ENCODE peak calls at places on chromosome 10, in eight cellular contexts. A is OCI-LY7, C is IMR-90, V is mesothelial cell of epicardium, S is MCF 10A, M is body of pancreas, I is epithelial cell of esophagus, O is GM20000. Z is an unnamed sample.

GRCh38 chr10:1063232-1063862 is 7.2 kb downstream of the WDR37 start:
- DNase-seq in M (no peak), A (no peak), C (no peak), S (no peak), V (no peak), I (no peak), O (no peak), Z (no peak)

GRCh38 chr10:130301026-130301892 is 165.1 kb downstream of the GLRX3 start:
- DNase-seq in O (no peak), C (no peak), M (peak), V (no peak), I (peak), S (no peak), A (no peak), Z (no peak)

GRCh38 chr10:65235266-65235665 is 1690.6 kb upstream of the LRRTM3 start:
- DNase-seq in C (no peak), V (no peak), S (no peak), A (no peak), O (no peak), I (no peak), M (no peak), Z (no peak)

GRCh38 chr10:22086730-22087364 is 83.3 kb upstream of the DNAJC1 start:
- DNase-seq in C (peak), M (peak), V (peak), O (no peak), A (no peak), S (peak), I (peak), Z (no peak)

GRCh38 chr10:27660705-27661104 is 84.9 kb downstream of the MKX start:
- DNase-seq in M (no peak), O (no peak), V (no peak), C (no peak), I (no peak), S (no peak), A (no peak), Z (no peak)

GRCh38 chr10:48792687-48793096 is 108.0 kb downstream of the WDFY4 start:
- DNase-seq in A (no peak), C (peak), M (no peak), S (peak), I (peak), V (no peak), O (no peak), Z (no peak)

GRCh38 chr10:102245932-102246251 is 560 bp downstream of the GBF1 start:
- DNase-seq in O (no peak), C (no peak), I (no peak), A (no peak), V (no peak), M (no peak), S (no peak), Z (no peak)

GRCh38 chr10:117137911-117138642 is at the start of gene VAX1:
- DNase-seq in S (no peak), A (no peak), O (peak), C (no peak), I (no peak), M (no peak), V (no peak), Z (no peak)

GRCh38 chr10:107013258-107014001 is 151.1 kb downstream of the SORCS1 start:
- DNase-seq in M (no peak), C (no peak), I (no peak), V (no peak), S (no peak), O (no peak), A (no peak), Z (no peak)

GRCh38 chr10:117005454-117006055 is 568 bp upstream of the SHTN1 start:
- DNase-seq in I (no peak), V (peak), S (no peak), A (no peak), M (no peak), O (peak), C (no peak), Z (no peak)

GRCh38 chr10:52906046-52906445 is 133.5 kb upstream of the MBL2 start:
- DNase-seq in C (no peak), O (no peak), V (no peak), I (peak), S (no peak), A (no peak), M (no peak), Z (no peak)

GRCh38 chr10:52778511-52779392 is 6.2 kb upstream of the MBL2 start:
- DNase-seq in I (peak), A (peak), S (peak), O (no peak), M (no peak), V (no peak), C (peak), Z (no peak)

GRCh38 chr10:115827650-115828049 is 445.4 kb downstream of the GFRA1 start:
- DNase-seq in M (no peak), V (no peak), C (peak), S (no peak), A (no peak), O (no peak), I (no peak), Z (no peak)

GRCh38 chr10:98382691-98383101 is 32.3 kb downstream of the PYROXD2 start:
- DNase-seq in I (no peak), S (no peak), O (no peak), V (no peak), C (peak), M (no peak), A (no peak), Z (no peak)

GRCh38 chr10:124290095-124290795 is 128.5 kb downstream of the OAT start:
- DNase-seq in V (no peak), I (no peak), O (peak), C (peak), S (peak), M (no peak), A (no peak), Z (no peak)

GRCh38 chr10:88278912-88279311 is 304.2 kb downstream of the RNLS start:
- DNase-seq in S (no peak), I (no peak), V (no peak), C (no peak), O (no peak), M (no peak), A (no peak), Z (no peak)

GRCh38 chr10:61923210-61924024 is 21.9 kb downstream of the ARID5B start:
- DNase-seq in V (no peak), O (no peak), M (no peak), S (peak), I (peak), C (peak), A (no peak), Z (no peak)

GRCh38 chr10:28711776-28712175 is 34.5 kb downstream of the BAMBI start:
- DNase-seq in M (no peak), S (no peak), A (no peak), I (no peak), O (no peak), V (no peak), C (no peak), Z (no peak)

GRCh38 chr10:125514206-125515162 is 168.5 kb downstream of the TEX36 start:
- DNase-seq in I (no peak), C (no peak), O (no peak), S (peak), M (no peak), A (no peak), V (no peak), Z (no peak)

GRCh38 chr10:100847440-100847839 is 65.3 kb upstream of the SLF2 start:
- DNase-seq in A (no peak), S (peak), I (peak), O (no peak), C (peak), M (no peak), V (no peak), Z (no peak)

GRCh38 chr10:8633909-8634308 is 579.4 kb downstream of the GATA3 start:
- DNase-seq in S (no peak), A (no peak), M (no peak), V (no peak), O (no peak), C (no peak), I (peak), Z (no peak)

GRCh38 chr10:123427386-123427785 is 238.8 kb upstream of the GPR26 start:
- DNase-seq in S (peak), C (no peak), V (no peak), I (peak), A (no peak), M (no peak), O (no peak), Z (no peak)

GRCh38 chr10:27345455-27345909 is 104.9 kb upstream of the ACBD5 start:
- DNase-seq in I (no peak), V (no peak), C (no peak), O (peak), S (no peak), A (peak), M (no peak), Z (no peak)

GRCh38 chr10:42783181-42783549 is 570 bp downstream of the BMS1 start:
- DNase-seq in C (peak), S (peak), V (no peak), A (no peak), I (peak), M (peak), O (no peak), Z (no peak)

GRCh38 chr10:56508562-56508961 is 147.5 kb upstream of the ZWINT start:
- DNase-seq in A (no peak), V (no peak), I (no peak), O (no peak), M (no peak), S (no peak), C (no peak), Z (no peak)

GRCh38 chr10:124307531-124308350 is 111.0 kb downstream of the OAT start:
- DNase-seq in O (no peak), V (no peak), M (no peak), I (no peak), C (no peak), S (no peak), A (no peak), Z (no peak)

GRCh38 chr10:112279482-112279881 is 3.7 kb upstream of the TECTB start:
- DNase-seq in M (no peak), C (no peak), S (no peak), I (no peak), V (no peak), O (no peak), A (no peak), Z (no peak)

GRCh38 chr10:86658751-86659150 is 4.4 kb downstream of the OPN4 start:
- DNase-seq in A (no peak), S (no peak), O (no peak), I (no peak), M (no peak), V (no peak), C (no peak), Z (no peak)

GRCh38 chr10:69232736-69233135 is 12.6 kb downstream of the HKDC1 start:
- DNase-seq in A (no peak), I (no peak), M (no peak), S (no peak), O (no peak), V (no peak), C (no peak), Z (no peak)

GRCh38 chr10:12796431-12797185 is 204.9 kb downstream of the CCDC3 start:
- DNase-seq in C (no peak), O (no peak), A (no peak), M (no peak), V (no peak), I (no peak), S (no peak), Z (no peak)

GRCh38 chr10:63700209-63700934 is 179.2 kb downstream of the REEP3 start:
- DNase-seq in O (no peak), C (peak), S (peak), I (peak), M (no peak), V (no peak), A (no peak), Z (no peak)

GRCh38 chr10:83469719-83470336 is 669.5 kb upstream of the GHITM start:
- DNase-seq in S (no peak), V (no peak), A (no peak), C (no peak), O (no peak), I (no peak), M (no peak), Z (no peak)

GRCh38 chr10:110443239-110444008 is 54.3 kb upstream of the DUSP5 start:
- DNase-seq in C (no peak), S (no peak), O (no peak), A (no peak), M (no peak), V (no peak), I (no peak), Z (no peak)

GRCh38 chr10:78207776-78208175 is 174.1 kb downstream of the RPS24 start:
- DNase-seq in A (no peak), S (no peak), I (no peak), C (no peak), O (no peak), M (no peak), V (no peak), Z (no peak)

GRCh38 chr10:18918545-18918944 is 130.1 kb upstream of the MALRD1 start:
- DNase-seq in S (peak), V (no peak), M (no peak), C (peak), O (no peak), I (no peak), A (no peak), Z (no peak)

GRCh38 chr10:69338133-69338456 is 59.8 kb downstream of the HK1 start:
- DNase-seq in O (no peak), S (no peak), C (no peak), M (no peak), A (no peak), V (no peak), I (no peak), Z (no peak)

GRCh38 chr10:60518745-60519144 is 129.1 kb upstream of the ANK3 start:
- DNase-seq in C (no peak), S (peak), O (no peak), I (peak), V (no peak), M (no peak), A (no peak), Z (no peak)

GRCh38 chr10:42638053-42638820 is at the start of gene ZNF33B:
- DNase-seq in I (peak), M (peak), A (peak), O (peak), V (peak), C (peak), S (peak), Z (peak)

GRCh38 chr10:87816842-87817178 is 1.2 kb downstream of the ATAD1 start:
- DNase-seq in O (no peak), M (no peak), A (no peak), I (no peak), C (no peak), S (peak), V (no peak), Z (no peak)

GRCh38 chr10:109328001-109328400 is 595.3 kb downstream of the XPNPEP1 start:
- DNase-seq in A (no peak), I (no peak), O (no peak), V (no peak), C (no peak), S (no peak), M (no peak), Z (no peak)
- TF ChIP-seq CTCF in A (no peak), I (no peak), O (no peak), V (no peak), C (no peak), S (no peak), M (no peak), Z (no peak)

GRCh38 chr10:70815504-70816219 is at the start of gene SGPL1:
- DNase-seq in M (peak), A (peak), S (peak), V (peak), O (peak), I (peak), C (peak), Z (peak)

GRCh38 chr10:70816220-70816894 is 609 bp downstream of the SGPL1 start:
- DNase-seq in C (peak), I (peak), O (peak), A (peak), M (peak), S (peak), V (peak), Z (peak)

GRCh38 chr10:70822421-70822820 is 6.7 kb downstream of the SGPL1 start:
- DNase-seq in C (no peak), I (no peak), S (no peak), M (no peak), O (no peak), V (no peak), A (no peak), Z (no peak)

DNA sequence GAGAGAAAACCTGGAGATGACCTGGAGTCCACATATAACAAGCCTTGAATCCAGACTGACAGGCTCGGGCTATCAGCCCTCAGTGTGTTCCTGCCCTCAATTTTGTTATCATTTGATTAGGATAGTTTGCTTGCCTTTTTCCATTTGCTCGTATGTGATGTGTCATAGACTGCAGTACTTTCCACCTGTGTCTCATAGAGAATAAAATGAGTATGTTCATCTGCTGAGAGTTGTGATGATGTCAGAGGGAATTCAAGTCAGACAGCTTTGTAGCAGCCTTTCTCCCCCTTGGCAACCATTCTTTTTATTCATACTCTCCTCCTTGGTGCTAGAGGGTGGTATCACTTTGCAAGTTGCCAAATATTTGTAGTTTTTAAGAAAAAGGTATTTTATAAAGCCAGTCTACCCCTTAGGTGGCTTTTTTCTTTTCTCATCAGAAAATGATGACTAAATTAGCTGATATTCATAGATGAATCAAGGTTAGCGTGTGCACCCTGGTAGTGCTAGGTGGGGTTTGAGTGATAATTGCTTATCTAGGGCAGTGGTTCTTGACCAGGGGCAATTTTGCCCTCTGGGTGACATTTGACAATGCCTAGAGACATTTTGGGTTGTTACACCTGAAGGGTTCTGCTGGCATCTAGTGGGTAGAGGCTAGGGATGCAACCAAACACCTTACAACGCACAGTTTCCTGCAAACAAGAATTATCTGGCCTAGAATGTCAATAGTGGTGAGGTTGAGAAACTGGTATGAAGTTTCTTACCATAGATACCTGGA is 5.4 kb downstream of the SGPL1 start:
- DNase-seq in M (no peak), V (no peak), S (no peak), A (peak), C (peak), I (peak), O (no peak), Z (no peak)
- TF ChIP-seq CTCF in M (no peak), V (no peak), S (no peak), A (peak), C (no peak), I (peak), O (no peak), Z (no peak)

GRCh38 chr10:99435986-99436633 is 5.7 kb upstream of the GOT1 start:
- DNase-seq in I (peak), O (peak), A (peak), C (peak), S (peak), M (no peak), V (no peak), Z (no peak)
- TF ChIP-seq CTCF in I (peak), O (peak), A (peak), C (peak), S (peak), M (peak), V (peak), Z (peak)

GRCh38 chr10:93494494-93494893 is 1.9 kb upstream of the CEP55 start:
- DNase-seq in C (no peak), A (no peak), O (no peak), I (no peak), S (no peak), V (no peak), M (no peak), Z (no peak)

GRCh38 chr10:93495654-93496321 is 624 bp upstream of the CEP55 start:
- DNase-seq in O (peak), S (peak), V (no peak), A (peak), I (peak), M (peak), C (no peak), Z (no peak)

GRCh38 chr10:93498196-93498595 is 1.8 kb downstream of the CEP55 start:
- DNase-seq in C (no peak), I (no peak), V (no peak), M (no peak), A (peak), O (no peak), S (no peak), Z (no peak)

GRCh38 chr10:93493162-93493561 is 3.2 kb upstream of the CEP55 start:
- DNase-seq in C (no peak), A (no peak), I (no peak), M (no peak), V (no peak), S (no peak), O (no peak), Z (no peak)

DNA sequence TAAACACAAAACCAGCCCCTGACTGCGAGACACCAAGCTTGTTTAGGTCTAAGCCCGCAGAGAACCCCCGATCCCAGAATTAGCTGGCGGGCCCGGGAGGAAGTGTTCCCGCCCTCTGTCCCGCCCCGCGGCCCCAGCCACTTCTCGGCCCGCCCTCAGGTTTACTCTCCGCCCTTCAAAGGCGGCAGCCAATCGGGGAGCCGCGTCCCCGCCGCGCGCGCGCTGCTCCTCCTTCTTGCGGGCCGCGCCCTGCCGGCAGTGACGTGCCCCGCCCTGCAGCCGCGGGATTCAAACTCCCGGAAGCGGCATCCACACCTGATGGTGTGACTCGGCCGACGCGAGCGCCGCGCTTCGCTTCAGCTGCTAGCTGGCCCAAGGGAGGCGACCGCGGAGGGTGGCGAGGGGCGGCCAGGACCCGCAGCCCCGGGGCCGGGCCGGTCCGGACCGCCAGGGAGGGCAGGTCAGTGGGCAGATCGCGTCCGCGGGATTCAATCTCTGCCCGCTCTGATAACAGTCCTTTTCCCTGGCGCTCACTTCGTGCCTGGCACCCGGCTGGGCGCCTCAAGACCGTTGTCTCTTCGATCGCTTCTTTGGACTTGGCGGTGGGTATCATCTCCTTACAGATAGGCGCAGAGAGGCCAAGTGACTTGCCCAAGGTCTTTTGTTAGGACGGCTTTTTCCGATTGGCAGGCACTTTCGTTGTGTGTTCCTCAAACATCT is at the start of gene CEP55:
- DNase-seq in O (peak), M (peak), S (peak), V (peak), C (peak), A (peak), I (peak), Z (peak)
- TF ChIP-seq CTCF in O (no peak), M (no peak), S (no peak), V (no peak), C (no peak), A (no peak), I (no peak), Z (no peak)

DNA sequence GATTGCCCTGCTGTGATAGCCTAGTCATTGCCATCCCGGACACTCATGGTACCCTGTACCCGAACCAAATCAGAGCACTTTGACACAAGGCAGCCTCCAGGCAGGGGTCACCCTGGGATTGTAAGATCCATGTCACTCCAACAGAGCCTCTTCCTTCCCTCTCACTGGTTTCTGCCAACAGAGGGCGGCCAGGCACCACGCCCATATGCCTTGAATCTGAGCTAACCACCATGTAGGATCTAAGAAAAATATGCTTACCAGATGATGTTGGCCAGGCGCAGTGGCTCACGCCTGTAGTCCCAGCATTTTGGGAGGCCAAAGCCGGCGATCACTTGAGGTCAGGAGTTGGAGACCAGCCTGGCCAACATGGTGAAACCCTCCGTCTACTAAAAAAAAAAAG is 389.2 kb upstream of the KLF6 start:
- DNase-seq in I (no peak), C (no peak), M (no peak), A (no peak), S (peak), V (no peak), O (no peak), Z (no peak)
- TF ChIP-seq CTCF in I (no peak), C (no peak), M (no peak), A (no peak), S (peak), V (no peak), O (no peak), Z (peak)